ENCODE peak calls at places on chromosomes 6 and 20, in ten cellular contexts. O is HCT116, V is esophagus muscularis mucosa, K is tibial nerve, Y is uterus, P is spleen, R is right lobe of liver, U is adrenal gland, Q is gastrocnemius medialis, J is breast epithelium. N is an unnamed sample.

GRCh38 chr6:63663882-63664281 is 28.3 kb downstream of the PHF3 start:
- DNase-seq in O (no peak), V (no peak), K (no peak), Y (no peak), P (no peak), R (no peak), U (no peak), Q (no peak), J (no peak), N (no peak)

GRCh38 chr6:30100585-30101422 is 12.1 kb downstream of the TRIM31 start:
- DNase-seq in O (no peak), V (no peak), K (no peak), Y (peak; percentile 25), P (no peak), R (peak; percentile 64), U (peak; percentile 59), Q (no peak), J (peak; percentile 73), N (no peak)

GRCh38 chr6:118495639-118496296 is 52.3 kb upstream of the PLN start:
- DNase-seq in O (peak; percentile 85), V (no peak), K (no peak), Y (no peak), P (no peak), R (no peak), U (no peak), Q (no peak), J (no peak), N (no peak)

GRCh38 chr20:64268180-64268579 is 12.6 kb downstream of the PCMTD2 start:
- DNase-seq in O (no peak), V (no peak), K (no peak), Y (no peak), P (no peak), R (no peak), U (no peak), Q (no peak), J (no peak), N (no peak)

GRCh38 chr6:143160008-143160407 is 99.3 kb downstream of the AIG1 start:
- DNase-seq in O (no peak), V (no peak), K (no peak), Y (no peak), P (no peak), R (no peak), U (no peak), Q (no peak), J (no peak), N (no peak)

GRCh38 chr20:46646659-46647380 is 4.4 kb downstream of the SLC13A3 start:
- DNase-seq in O (no peak), V (no peak), K (no peak), Y (no peak), P (no peak), R (no peak), U (no peak), Q (no peak), J (no peak), N (no peak)

GRCh38 chr20:58020656-58021454 is 207.6 kb downstream of the ANKRD60 start:
- DNase-seq in O (no peak), V (no peak), K (no peak), Y (no peak), P (peak; percentile 24), R (no peak), U (no peak), Q (no peak), J (no peak), N (no peak)

GRCh38 chr20:35006531-35006971 is 50.9 kb downstream of the MYH7B start:
- DNase-seq in O (no peak), V (no peak), K (no peak), Y (peak; percentile 10), P (peak; percentile 30), R (peak; percentile 36), U (peak; percentile 14), Q (peak; percentile 1), J (no peak), N (no peak)

GRCh38 chr6:142300758-142301251 is 1.0 kb upstream of the ADGRG6 start:
- DNase-seq in O (peak; percentile 55), V (no peak), K (peak; percentile 10), Y (no peak), P (no peak), R (peak; percentile 59), U (no peak), Q (no peak), J (no peak), N (no peak)

GRCh38 chr6:156634971-156635371 is 142.2 kb upstream of the ARID1B start:
- DNase-seq in O (no peak), V (no peak), K (no peak), Y (no peak), P (no peak), R (no peak), U (no peak), Q (no peak), J (no peak), N (no peak)
- TF ChIP-seq POLR2A in O (no peak), V (no peak), K (no peak), Y (no peak), P (no peak), R (no peak), U (no peak), Q (no peak), J (no peak), N (no peak)

GRCh38 chr6:160333101-160333500 is 15.1 kb upstream of the SLC22A3 start:
- DNase-seq in O (no peak), V (peak; percentile 31), K (no peak), Y (no peak), P (no peak), R (no peak), U (no peak), Q (no peak), J (no peak), N (no peak)

GRCh38 chr6:160333841-160334240 is 14.3 kb upstream of the SLC22A3 start:
- DNase-seq in O (no peak), V (peak; percentile 84), K (no peak), Y (no peak), P (no peak), R (no peak), U (no peak), Q (no peak), J (no peak), N (no peak)

GRCh38 chr6:160330621-160331020 is 17.6 kb upstream of the SLC22A3 start:
- DNase-seq in O (no peak), V (peak; percentile 66), K (no peak), Y (no peak), P (no peak), R (no peak), U (no peak), Q (no peak), J (no peak), N (no peak)

GRCh38 chr6:160329188-160329587 is 19.0 kb upstream of the SLC22A3 start:
- DNase-seq in O (no peak), V (peak; percentile 77), K (no peak), Y (no peak), P (no peak), R (no peak), U (no peak), Q (no peak), J (no peak), N (no peak)

DNA sequence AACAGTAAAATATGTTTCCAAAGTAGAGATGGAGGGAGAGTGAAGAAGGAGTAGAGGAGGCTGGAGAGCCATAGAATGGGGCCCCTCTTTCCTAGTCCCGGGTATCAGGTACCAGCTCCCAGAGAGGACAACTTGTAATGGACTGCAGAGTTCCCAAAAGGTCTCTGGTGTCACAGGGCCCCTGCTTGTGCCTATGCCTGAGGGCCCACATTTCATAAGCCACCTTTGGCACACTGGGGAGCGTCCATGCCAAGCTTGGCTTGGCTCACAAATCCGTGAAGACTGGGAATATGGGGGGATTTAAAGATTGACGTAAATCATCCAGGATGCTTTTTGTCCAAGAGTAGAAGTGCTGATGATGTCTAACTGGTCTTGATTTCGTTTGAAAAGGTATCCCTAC is 16.4 kb upstream of the SLC22A3 start:
- DNase-seq in O (no peak), V (peak; percentile 57), K (no peak), Y (no peak), P (no peak), R (no peak), U (no peak), Q (no peak), J (no peak), N (no peak)
- TF ChIP-seq POLR2A in O (no peak), V (no peak), K (no peak), Y (no peak), P (no peak), R (no peak), U (no peak), Q (no peak), J (no peak), N (no peak)

GRCh38 chr6:150004101-150004782 is 21.1 kb downstream of the RAET1L start:
- DNase-seq in O (no peak), V (no peak), K (no peak), Y (no peak), P (no peak), R (no peak), U (no peak), Q (no peak), J (no peak), N (no peak)

GRCh38 chr6:150002710-150003109 is 22.6 kb downstream of the RAET1L start:
- DNase-seq in O (no peak), V (no peak), K (no peak), Y (no peak), P (no peak), R (no peak), U (no peak), Q (no peak), J (no peak), N (no peak)

GRCh38 chr6:150006961-150007464 is 18.3 kb downstream of the RAET1L start:
- DNase-seq in O (no peak), V (no peak), K (no peak), Y (no peak), P (peak; percentile 70), R (no peak), U (no peak), Q (no peak), J (no peak), N (peak; percentile 45)

GRCh38 chr6:150005761-150006651 is 19.3 kb downstream of the RAET1L start:
- DNase-seq in O (no peak), V (no peak), K (no peak), Y (no peak), P (peak; percentile 75), R (no peak), U (no peak), Q (no peak), J (no peak), N (peak; percentile 38)

GRCh38 chr6:150004783-150005717 is 20.3 kb downstream of the RAET1L start:
- DNase-seq in O (peak; percentile 81), V (peak; percentile 95), K (peak; percentile 80), Y (peak; percentile 92), P (peak; percentile 97), R (peak; percentile 97), U (peak; percentile 95), Q (peak; percentile 82), J (peak; percentile 83), N (peak; percentile 93)
- TF ChIP-seq POLR2A in O (peak; percentile 36), V (no peak), K (no peak), Y (no peak), P (no peak), R (no peak), U (peak; percentile 7), Q (no peak), J (no peak), N (no peak)

DNA sequence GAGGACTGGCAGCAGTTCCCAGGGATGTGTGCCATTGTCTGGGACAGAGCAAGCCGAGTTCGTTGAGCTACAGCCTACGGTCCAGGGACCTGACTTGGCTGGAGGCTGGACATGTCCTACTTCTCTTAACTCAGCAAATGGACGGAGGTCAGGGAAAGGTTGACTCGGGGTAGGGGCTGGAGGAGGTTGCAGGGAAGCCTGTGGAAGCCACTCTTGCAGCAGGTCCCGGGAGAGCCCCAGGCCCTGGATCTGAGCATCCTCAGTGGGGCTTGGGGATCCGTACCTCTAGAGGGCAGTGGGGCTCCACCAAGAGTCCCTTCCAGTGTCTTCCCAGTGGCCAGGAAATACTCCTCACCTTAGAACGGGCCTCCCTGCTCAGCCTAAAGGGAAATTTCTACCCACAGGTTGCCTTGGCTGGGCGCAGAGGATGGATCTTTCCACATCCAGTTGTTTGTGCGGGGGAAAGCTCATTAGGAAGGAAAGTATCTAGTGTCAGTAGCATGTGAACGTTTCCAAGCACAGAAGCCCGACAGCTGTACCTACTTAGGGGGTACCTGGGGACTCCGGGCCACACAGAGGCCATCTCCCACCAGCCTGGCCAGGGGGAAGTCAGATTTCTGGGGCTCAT is 170.2 kb downstream of the NFATC2 start:
- DNase-seq in O (peak; percentile 49), V (no peak), K (peak; percentile 72), Y (peak; percentile 70), P (peak; percentile 84), R (peak; percentile 66), U (peak; percentile 52), Q (peak; percentile 42), J (peak; percentile 65), N (peak; percentile 73)
- TF ChIP-seq POLR2A in O (no peak), V (no peak), K (no peak), Y (no peak), P (no peak), R (no peak), U (no peak), Q (no peak), J (no peak), N (no peak)